ENCODE peak calls at places on chromosome 7, in six cellular contexts. S is endothelial cell of umbilical vein, E is GM23248, Q is astrocyte, K is K562, B is IMR-90. I is an unnamed sample.

GRCh38 chr7:137151056-137151731 is 192.3 kb downstream of the PTN start:
- DNase-seq in S (no peak), E (peak; percentile 52), Q (peak; percentile 89), K (no peak), B (peak; percentile 94), I (no peak)

GRCh38 chr7:4683884-4684565 is 1.9 kb downstream of the FOXK1 start:
- DNase-seq in S (peak; percentile 80), E (peak; percentile 84), Q (peak; percentile 73), K (peak; percentile 28), B (peak; percentile 87), I (peak; percentile 33)

GRCh38 chr7:90900640-90901353 is 304.7 kb downstream of the CDK14 start:
- DNase-seq in S (peak; percentile 77), E (no peak), Q (peak; percentile 35), K (no peak), B (no peak), I (no peak)

GRCh38 chr7:44293561-44294324 is 31.7 kb downstream of the CAMK2B start:
- DNase-seq in S (no peak), E (no peak), Q (no peak), K (no peak), B (no peak), I (no peak)

GRCh38 chr7:108181073-108181985 is 51.2 kb upstream of the LAMB4 start:
- DNase-seq in S (peak; percentile 86), E (peak; percentile 57), Q (peak; percentile 32), K (peak; percentile 68), B (peak; percentile 67), I (peak; percentile 45)

GRCh38 chr7:32070406-32071360 is at the start of gene PDE1C:
- DNase-seq in S (no peak), E (peak; percentile 60), Q (no peak), K (no peak), B (peak; percentile 19), I (no peak)

GRCh38 chr7:39952791-39953190 is 2.7 kb downstream of the CDK13 start:
- DNase-seq in S (peak; percentile 25), E (peak; percentile 50), Q (no peak), K (no peak), B (peak; percentile 15), I (no peak)

GRCh38 chr7:7895004-7895650 is 73.5 kb upstream of the GLCCI1 start:
- DNase-seq in S (no peak), E (no peak), Q (no peak), K (no peak), B (no peak), I (no peak)

GRCh38 chr7:132097550-132098134 is 478.6 kb downstream of the PLXNA4 start:
- DNase-seq in S (no peak), E (no peak), Q (no peak), K (no peak), B (no peak), I (no peak)

GRCh38 chr7:156192921-156193320 is 380.7 kb upstream of the SHH start:
- DNase-seq in S (no peak), E (peak; percentile 1), Q (no peak), K (peak; percentile 58), B (no peak), I (no peak)

GRCh38 chr7:129866251-129866650 is 86.5 kb downstream of the UBE2H start:
- DNase-seq in S (no peak), E (no peak), Q (no peak), K (no peak), B (no peak), I (no peak)

GRCh38 chr7:27197137-27198042 is 2.5 kb downstream of the HOXA13 start:
- DNase-seq in S (peak; percentile 56), E (no peak), Q (no peak), K (no peak), B (no peak), I (no peak)

GRCh38 chr7:18541189-18541870 is 45.8 kb downstream of the HDAC9 start:
- DNase-seq in S (peak; percentile 88), E (peak; percentile 79), Q (peak; percentile 63), K (no peak), B (peak; percentile 32), I (no peak)

GRCh38 chr7:159156436-159157245 is 12.0 kb upstream of the VIPR2 start:
- DNase-seq in S (no peak), E (no peak), Q (no peak), K (no peak), B (no peak), I (no peak)

GRCh38 chr7:95772298-95772770 is at the start of gene DYNC1I1:
- DNase-seq in S (peak; percentile 61), E (peak; percentile 77), Q (peak; percentile 42), K (peak; percentile 86), B (peak; percentile 19), I (no peak)

GRCh38 chr7:41881313-41882130 is 178.6 kb upstream of the INHBA start:
- DNase-seq in S (no peak), E (no peak), Q (no peak), K (no peak), B (peak; percentile 89), I (peak; percentile 70)

GRCh38 chr7:37311282-37311868 is 137.3 kb downstream of the ELMO1 start:
- DNase-seq in S (peak; percentile 41), E (peak; percentile 24), Q (peak; percentile 1), K (no peak), B (peak; percentile 7), I (no peak)

GRCh38 chr7:149525280-149525679 is 27.7 kb upstream of the ZNF746 start:
- DNase-seq in S (no peak), E (no peak), Q (no peak), K (no peak), B (no peak), I (no peak)

GRCh38 chr7:93997868-93998267 is 6.3 kb downstream of the BET1 start:
- DNase-seq in S (no peak), E (no peak), Q (no peak), K (no peak), B (no peak), I (no peak)

GRCh38 chr7:111796671-111797070 is 234.4 kb upstream of the IMMP2L start:
- DNase-seq in S (no peak), E (peak; percentile 1), Q (peak; percentile 18), K (no peak), B (peak; percentile 4), I (peak; percentile 30)

GRCh38 chr7:9890092-9890491 is 1083.6 kb upstream of the PHF14 start:
- DNase-seq in S (no peak), E (no peak), Q (no peak), K (no peak), B (no peak), I (no peak)

GRCh38 chr7:12436896-12437535 is 33.4 kb upstream of the VWDE start:
- DNase-seq in S (no peak), E (peak; percentile 81), Q (peak; percentile 57), K (no peak), B (peak; percentile 68), I (peak; percentile 31)

GRCh38 chr7:91291902-91292301 is 27.7 kb downstream of the FZD1 start:
- DNase-seq in S (no peak), E (no peak), Q (no peak), K (no peak), B (no peak), I (no peak)

DNA sequence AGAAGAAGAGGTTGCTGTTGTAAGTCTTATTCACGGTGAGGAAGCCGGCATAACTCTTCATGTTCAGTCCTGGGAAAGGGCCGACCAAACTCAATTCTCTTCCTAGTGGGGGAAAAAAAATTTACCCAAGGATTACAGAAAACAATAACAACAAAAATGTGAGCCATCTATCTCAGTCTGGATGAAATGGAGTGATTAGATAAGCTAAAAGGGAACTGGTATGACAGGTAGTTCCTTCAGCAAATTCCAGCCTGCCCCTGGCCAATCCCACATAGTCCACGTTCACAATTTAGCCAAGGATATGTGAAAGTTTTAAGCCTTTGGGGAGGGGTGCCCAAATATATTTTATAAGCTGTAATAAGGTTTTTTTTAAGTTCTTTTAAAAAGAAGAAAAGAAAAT is 33.6 kb downstream of the CPVL start:
- DNase-seq in S (no peak), E (no peak), Q (no peak), K (no peak), B (no peak), I (no peak)
- H2AFZ ChIP-seq in S (no peak overlapping the region), E (no peak overlapping the region), Q (no peak overlapping the region), K (no peak overlapping the region), B (no peak overlapping the region), I (no peak overlapping the region)

GRCh38 chr7:134723904-134724303 is 55.5 kb upstream of the CALD1 start:
- DNase-seq in S (no peak), E (no peak), Q (no peak), K (no peak), B (no peak), I (no peak)

GRCh38 chr7:134714791-134715190 is 64.6 kb upstream of the CALD1 start:
- DNase-seq in S (no peak), E (no peak), Q (no peak), K (no peak), B (no peak), I (no peak)

GRCh38 chr7:134722786-134723322 is 56.6 kb upstream of the CALD1 start:
- DNase-seq in S (no peak), E (no peak), Q (no peak), K (no peak), B (no peak), I (no peak)

GRCh38 chr7:134720091-134720935 is 59.1 kb upstream of the CALD1 start:
- DNase-seq in S (peak; percentile 96), E (peak; percentile 51), Q (peak; percentile 77), K (no peak), B (peak; percentile 72), I (no peak)

DNA sequence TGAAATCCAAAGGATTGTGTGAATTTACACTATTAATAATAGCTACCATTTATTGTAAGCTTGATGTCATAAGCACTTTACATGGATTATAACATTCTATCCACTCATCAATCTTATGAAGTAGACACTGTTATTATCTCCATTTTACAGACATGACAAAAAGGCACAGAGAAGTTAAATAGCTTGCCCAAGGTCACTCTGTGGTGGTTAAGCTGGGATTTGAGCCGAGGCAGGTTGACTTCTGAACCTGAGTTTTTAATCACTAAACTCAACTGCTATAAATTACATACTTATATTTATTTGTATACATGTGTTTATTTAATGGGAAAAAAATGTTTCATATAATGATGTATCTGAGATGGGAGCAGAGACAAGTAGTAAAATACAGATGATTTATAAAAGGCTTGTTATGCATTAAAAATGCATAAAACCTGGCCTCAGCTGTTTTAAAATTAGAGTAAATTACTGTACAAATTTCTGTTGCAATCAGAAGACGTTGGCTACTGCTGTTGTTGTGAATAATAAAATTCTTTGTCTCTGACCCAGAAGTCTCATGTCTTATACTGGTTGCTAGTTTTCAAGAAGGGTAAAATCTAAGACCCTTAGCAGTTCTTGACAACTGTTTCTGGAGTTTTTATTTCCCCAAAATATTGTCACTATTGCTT is 61.1 kb upstream of the CALD1 start:
- DNase-seq in S (no peak), E (no peak), Q (no peak), K (no peak), B (no peak), I (no peak)
- H3K4me1 ChIP-seq in S (no peaks in the 10 kb centered on the region), E (peaks cover 13% of the 10 kb centered on the region), Q (peaks cover 17% of the 10 kb centered on the region), K (no peaks in the 10 kb centered on the region), B (peaks cover 1% of the 10 kb centered on the region), I (no peaks in the 10 kb centered on the region)

GRCh38 chr7:69879989-69880388 is 281.7 kb downstream of the AUTS2 start:
- DNase-seq in S (no peak), E (no peak), Q (no peak), K (no peak), B (no peak), I (no peak)
- H2AFZ ChIP-seq in S (no peak overlapping the region), E (no peak overlapping the region), Q (no peak overlapping the region), K (no peak overlapping the region), B (no peak overlapping the region), I (no peak overlapping the region)

DNA sequence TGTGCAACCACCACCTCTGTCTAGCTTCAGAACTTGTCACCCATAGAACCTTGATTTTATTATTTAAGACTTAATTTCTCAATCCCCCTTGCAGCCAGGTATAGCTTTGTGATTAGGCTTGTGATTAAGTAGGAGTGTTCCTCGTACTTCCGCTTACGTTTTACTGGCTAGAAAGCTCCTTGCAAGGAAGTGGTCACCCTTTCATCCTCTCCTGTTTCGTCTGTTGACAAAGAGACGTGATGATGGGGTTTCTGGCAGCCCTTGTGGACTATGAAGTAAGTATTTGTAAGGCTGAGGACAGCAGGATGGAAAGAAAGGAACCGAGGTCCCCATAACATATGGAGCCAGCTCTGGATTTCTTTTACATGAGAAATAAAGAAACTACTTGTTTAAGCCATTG is 86.5 kb upstream of the KDM7A start:
- DNase-seq in S (no peak), E (no peak), Q (no peak), K (no peak), B (no peak), I (no peak)
- H3K4me1 ChIP-seq in S (no peaks in the 10 kb centered on the region), E (no peaks in the 10 kb centered on the region), Q (no peaks in the 10 kb centered on the region), K (peaks cover 13% of the 10 kb centered on the region), B (no peaks in the 10 kb centered on the region), I (no peaks in the 10 kb centered on the region)